ENCODE peak calls at places on chromosomes 12 and 14, in eight cellular contexts. One of them, this sample, is unnamed. For H3K27me3, the result is how much of the 10 kb centered on the place peaks cover.

GRCh38 chr14:104280085-104280901 is 141.9 kb downstream of the KIF26A start:
- DNase-seq in right lobe of liver: peak
- DNase-seq in mammary epithelial cell: no peak
- DNase-seq in HepG2: no peak
- DNase-seq in cardiac muscle cell: no peak
- DNase-seq in colonic mucosa: no peak
- DNase-seq in esophagus squamous epithelium: no peak
- DNase-seq in fibroblast of lung: no peak
- DNase-seq in this sample: peak

GRCh38 chr12:109387425-109388166 is 39.9 kb downstream of the MYO1H start:
- DNase-seq in right lobe of liver: no peak
- DNase-seq in mammary epithelial cell: peak
- DNase-seq in HepG2: peak
- DNase-seq in cardiac muscle cell: peak
- DNase-seq in colonic mucosa: no peak
- DNase-seq in esophagus squamous epithelium: no peak
- DNase-seq in fibroblast of lung: peak
- DNase-seq in this sample: no peak

GRCh38 chr14:71574976-71575375 is 357.3 kb upstream of the RGS6 start:
- DNase-seq in right lobe of liver: no peak
- DNase-seq in mammary epithelial cell: peak
- DNase-seq in HepG2: no peak
- DNase-seq in cardiac muscle cell: peak
- DNase-seq in colonic mucosa: no peak
- DNase-seq in esophagus squamous epithelium: no peak
- DNase-seq in fibroblast of lung: peak
- DNase-seq in this sample: no peak

GRCh38 chr14:100899841-100900771 is 3.4 kb downstream of the RTL1 start:
- DNase-seq in right lobe of liver: peak
- DNase-seq in mammary epithelial cell: no peak
- DNase-seq in HepG2: peak
- DNase-seq in cardiac muscle cell: peak
- DNase-seq in colonic mucosa: peak
- DNase-seq in esophagus squamous epithelium: no peak
- DNase-seq in fibroblast of lung: no peak
- DNase-seq in this sample: no peak

GRCh38 chr12:101564912-101565311 is 29.9 kb upstream of the MYBPC1 start:
- DNase-seq in right lobe of liver: no peak
- DNase-seq in mammary epithelial cell: no peak
- DNase-seq in HepG2: no peak
- DNase-seq in cardiac muscle cell: peak
- DNase-seq in colonic mucosa: no peak
- DNase-seq in esophagus squamous epithelium: no peak
- DNase-seq in fibroblast of lung: no peak
- DNase-seq in this sample: no peak

GRCh38 chr12:125092872-125093680 is 27.8 kb downstream of the AACS start:
- DNase-seq in right lobe of liver: no peak
- DNase-seq in mammary epithelial cell: peak
- DNase-seq in HepG2: peak
- DNase-seq in cardiac muscle cell: peak
- DNase-seq in colonic mucosa: peak
- DNase-seq in esophagus squamous epithelium: no peak
- DNase-seq in fibroblast of lung: peak
- DNase-seq in this sample: no peak

GRCh38 chr14:75249251-75249957 is 29.2 kb upstream of the FOS start:
- DNase-seq in right lobe of liver: no peak
- DNase-seq in mammary epithelial cell: no peak
- DNase-seq in HepG2: no peak
- DNase-seq in cardiac muscle cell: no peak
- DNase-seq in colonic mucosa: no peak
- DNase-seq in esophagus squamous epithelium: no peak
- DNase-seq in fibroblast of lung: peak
- DNase-seq in this sample: no peak

GRCh38 chr12:674272-674781 is 11.1 kb upstream of the NINJ2 start:
- DNase-seq in right lobe of liver: no peak
- DNase-seq in mammary epithelial cell: no peak
- DNase-seq in HepG2: no peak
- DNase-seq in cardiac muscle cell: no peak
- DNase-seq in colonic mucosa: no peak
- DNase-seq in esophagus squamous epithelium: no peak
- DNase-seq in fibroblast of lung: no peak
- DNase-seq in this sample: no peak

GRCh38 chr12:124764451-124764850 is 99.2 kb downstream of the SCARB1 start:
- DNase-seq in right lobe of liver: no peak
- DNase-seq in mammary epithelial cell: peak
- DNase-seq in HepG2: no peak
- DNase-seq in cardiac muscle cell: peak
- DNase-seq in colonic mucosa: peak
- DNase-seq in esophagus squamous epithelium: no peak
- DNase-seq in fibroblast of lung: peak
- DNase-seq in this sample: no peak

GRCh38 chr12:69824028-69824427 is 999 bp upstream of the MYRFL start:
- DNase-seq in right lobe of liver: no peak
- DNase-seq in mammary epithelial cell: no peak
- DNase-seq in HepG2: no peak
- DNase-seq in cardiac muscle cell: no peak
- DNase-seq in colonic mucosa: no peak
- DNase-seq in esophagus squamous epithelium: no peak
- DNase-seq in fibroblast of lung: no peak
- DNase-seq in this sample: no peak

GRCh38 chr14:101992708-101993107 is 28.3 kb downstream of the DYNC1H1 start:
- DNase-seq in right lobe of liver: no peak
- DNase-seq in mammary epithelial cell: no peak
- DNase-seq in HepG2: no peak
- DNase-seq in cardiac muscle cell: no peak
- DNase-seq in colonic mucosa: no peak
- DNase-seq in esophagus squamous epithelium: no peak
- DNase-seq in fibroblast of lung: no peak
- DNase-seq in this sample: no peak

GRCh38 chr12:124531281-124531745 is 36.1 kb downstream of the NCOR2 start:
- DNase-seq in right lobe of liver: no peak
- DNase-seq in mammary epithelial cell: no peak
- DNase-seq in HepG2: no peak
- DNase-seq in cardiac muscle cell: no peak
- DNase-seq in colonic mucosa: no peak
- DNase-seq in esophagus squamous epithelium: no peak
- DNase-seq in fibroblast of lung: no peak
- DNase-seq in this sample: no peak

GRCh38 chr12:32891956-32892355 is 4.6 kb downstream of the PKP2 start:
- DNase-seq in right lobe of liver: no peak
- DNase-seq in mammary epithelial cell: peak
- DNase-seq in HepG2: peak
- DNase-seq in cardiac muscle cell: peak
- DNase-seq in colonic mucosa: no peak
- DNase-seq in esophagus squamous epithelium: no peak
- DNase-seq in fibroblast of lung: peak
- DNase-seq in this sample: no peak

GRCh38 chr14:51008416-51008815 is 64.1 kb upstream of the PYGL start:
- DNase-seq in right lobe of liver: no peak
- DNase-seq in mammary epithelial cell: no peak
- DNase-seq in HepG2: no peak
- DNase-seq in cardiac muscle cell: no peak
- DNase-seq in colonic mucosa: no peak
- DNase-seq in esophagus squamous epithelium: no peak
- DNase-seq in fibroblast of lung: no peak
- DNase-seq in this sample: no peak

GRCh38 chr14:51004801-51005526 is 60.7 kb upstream of the PYGL start:
- DNase-seq in right lobe of liver: no peak
- DNase-seq in mammary epithelial cell: peak
- DNase-seq in HepG2: peak
- DNase-seq in cardiac muscle cell: peak
- DNase-seq in colonic mucosa: no peak
- DNase-seq in esophagus squamous epithelium: no peak
- DNase-seq in fibroblast of lung: peak
- DNase-seq in this sample: no peak

GRCh38 chr14:51002406-51002984 is 58.2 kb upstream of the PYGL start:
- DNase-seq in right lobe of liver: no peak
- DNase-seq in mammary epithelial cell: no peak
- DNase-seq in HepG2: no peak
- DNase-seq in cardiac muscle cell: no peak
- DNase-seq in colonic mucosa: no peak
- DNase-seq in esophagus squamous epithelium: no peak
- DNase-seq in fibroblast of lung: no peak
- DNase-seq in this sample: no peak

GRCh38 chr14:51004352-51004800 is 60.1 kb upstream of the PYGL start:
- DNase-seq in right lobe of liver: peak
- DNase-seq in mammary epithelial cell: no peak
- DNase-seq in HepG2: no peak
- DNase-seq in cardiac muscle cell: no peak
- DNase-seq in colonic mucosa: no peak
- DNase-seq in esophagus squamous epithelium: no peak
- DNase-seq in fibroblast of lung: no peak
- DNase-seq in this sample: no peak

DNA sequence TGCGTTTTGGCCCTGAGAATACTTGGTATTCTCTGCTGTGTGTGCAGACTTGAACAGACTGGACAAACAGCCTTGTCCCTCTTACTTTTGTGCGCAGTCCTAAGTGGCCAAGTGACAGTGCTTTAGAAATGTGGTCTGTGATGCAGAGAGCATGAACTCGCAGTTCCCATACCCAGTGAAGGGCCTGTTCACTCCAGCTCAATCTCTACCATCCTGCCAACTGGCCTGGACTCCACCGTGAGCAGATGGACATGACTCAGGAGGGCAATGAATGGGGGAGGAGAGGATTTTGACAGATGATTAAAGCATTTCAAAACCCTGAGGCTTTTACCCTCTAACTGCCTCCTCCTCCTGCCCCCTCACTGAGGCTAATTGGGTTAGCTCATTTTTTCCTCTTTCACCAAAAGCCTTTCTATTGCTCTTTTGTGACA is 62.5 kb upstream of the PYGL start:
- DNase-seq in right lobe of liver: no peak
- DNase-seq in mammary epithelial cell: peak
- DNase-seq in HepG2: no peak
- DNase-seq in cardiac muscle cell: peak
- DNase-seq in colonic mucosa: no peak
- DNase-seq in esophagus squamous epithelium: no peak
- DNase-seq in fibroblast of lung: peak
- DNase-seq in this sample: no peak
- H3K27ac ChIP-seq in right lobe of liver: peak
- H3K27ac ChIP-seq in mammary epithelial cell: no peak
- H3K27ac ChIP-seq in HepG2: no peak
- H3K27ac ChIP-seq in cardiac muscle cell: peak
- H3K27ac ChIP-seq in colonic mucosa: no peak
- H3K27ac ChIP-seq in esophagus squamous epithelium: no peak
- H3K27ac ChIP-seq in fibroblast of lung: no peak
- H3K27ac ChIP-seq in this sample: peak

GRCh38 chr12:49955899-49956662 is 5.5 kb downstream of the AQP2 start:
- DNase-seq in right lobe of liver: no peak
- DNase-seq in mammary epithelial cell: no peak
- DNase-seq in HepG2: no peak
- DNase-seq in cardiac muscle cell: no peak
- DNase-seq in colonic mucosa: no peak
- DNase-seq in esophagus squamous epithelium: no peak
- DNase-seq in fibroblast of lung: no peak
- DNase-seq in this sample: no peak
- H3K27me3 ChIP-seq in right lobe of liver: under half
- H3K27me3 ChIP-seq in mammary epithelial cell: under half
- H3K27me3 ChIP-seq in HepG2: under half
- H3K27me3 ChIP-seq in cardiac muscle cell: half or more
- H3K27me3 ChIP-seq in colonic mucosa: under half
- H3K27me3 ChIP-seq in esophagus squamous epithelium: under half
- H3K27me3 ChIP-seq in fibroblast of lung: half or more
- H3K27me3 ChIP-seq in this sample: under half

DNA sequence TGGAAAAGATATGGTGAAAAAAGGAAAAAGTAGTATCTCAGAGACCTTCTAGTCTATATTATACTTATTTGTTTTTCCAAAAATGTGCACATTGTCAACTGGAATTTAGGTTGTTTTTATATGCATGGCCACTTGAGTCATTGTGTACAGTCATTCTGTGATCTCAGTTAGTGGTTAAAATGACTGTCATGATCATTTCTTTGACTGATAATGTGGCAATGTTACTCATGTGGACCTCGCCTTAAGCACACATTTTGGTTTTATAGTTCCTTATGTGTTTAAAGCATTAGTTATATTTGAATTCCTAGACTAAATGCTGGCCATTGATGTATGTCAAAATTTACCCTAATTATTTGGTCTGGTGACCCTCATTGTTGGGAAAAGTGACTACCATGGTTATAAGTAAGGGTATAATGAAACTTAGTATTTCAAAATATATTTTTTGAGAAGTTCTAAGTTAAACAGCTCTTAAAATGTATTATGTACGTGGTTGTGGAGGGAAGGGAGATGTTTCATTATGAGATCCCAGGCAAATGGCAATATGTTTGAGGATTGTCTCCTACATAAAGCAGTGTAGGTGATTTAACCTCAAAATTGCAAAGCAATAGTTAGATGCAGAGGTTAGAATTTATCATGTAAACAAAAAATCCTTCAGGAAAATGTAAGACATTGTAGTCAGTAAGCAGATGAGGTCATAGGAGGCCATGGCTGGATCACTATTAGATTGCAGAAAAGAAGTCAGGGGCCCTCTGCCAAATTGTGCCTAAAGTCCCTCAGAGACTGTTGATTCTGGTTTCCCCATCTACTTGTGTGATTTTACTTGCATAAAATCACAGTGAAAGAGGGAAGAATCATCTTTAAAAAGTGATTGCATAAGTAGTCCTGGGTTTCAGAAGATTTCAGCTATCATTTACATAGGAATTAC is 17.5 kb downstream of the PNMA1 start:
- DNase-seq in right lobe of liver: no peak
- DNase-seq in mammary epithelial cell: peak
- DNase-seq in HepG2: peak
- DNase-seq in cardiac muscle cell: peak
- DNase-seq in colonic mucosa: no peak
- DNase-seq in esophagus squamous epithelium: no peak
- DNase-seq in fibroblast of lung: peak
- DNase-seq in this sample: no peak
- H3K27ac ChIP-seq in right lobe of liver: no peak
- H3K27ac ChIP-seq in mammary epithelial cell: peak
- H3K27ac ChIP-seq in HepG2: no peak
- H3K27ac ChIP-seq in cardiac muscle cell: no peak
- H3K27ac ChIP-seq in colonic mucosa: peak
- H3K27ac ChIP-seq in esophagus squamous epithelium: peak
- H3K27ac ChIP-seq in fibroblast of lung: peak
- H3K27ac ChIP-seq in this sample: peak

DNA sequence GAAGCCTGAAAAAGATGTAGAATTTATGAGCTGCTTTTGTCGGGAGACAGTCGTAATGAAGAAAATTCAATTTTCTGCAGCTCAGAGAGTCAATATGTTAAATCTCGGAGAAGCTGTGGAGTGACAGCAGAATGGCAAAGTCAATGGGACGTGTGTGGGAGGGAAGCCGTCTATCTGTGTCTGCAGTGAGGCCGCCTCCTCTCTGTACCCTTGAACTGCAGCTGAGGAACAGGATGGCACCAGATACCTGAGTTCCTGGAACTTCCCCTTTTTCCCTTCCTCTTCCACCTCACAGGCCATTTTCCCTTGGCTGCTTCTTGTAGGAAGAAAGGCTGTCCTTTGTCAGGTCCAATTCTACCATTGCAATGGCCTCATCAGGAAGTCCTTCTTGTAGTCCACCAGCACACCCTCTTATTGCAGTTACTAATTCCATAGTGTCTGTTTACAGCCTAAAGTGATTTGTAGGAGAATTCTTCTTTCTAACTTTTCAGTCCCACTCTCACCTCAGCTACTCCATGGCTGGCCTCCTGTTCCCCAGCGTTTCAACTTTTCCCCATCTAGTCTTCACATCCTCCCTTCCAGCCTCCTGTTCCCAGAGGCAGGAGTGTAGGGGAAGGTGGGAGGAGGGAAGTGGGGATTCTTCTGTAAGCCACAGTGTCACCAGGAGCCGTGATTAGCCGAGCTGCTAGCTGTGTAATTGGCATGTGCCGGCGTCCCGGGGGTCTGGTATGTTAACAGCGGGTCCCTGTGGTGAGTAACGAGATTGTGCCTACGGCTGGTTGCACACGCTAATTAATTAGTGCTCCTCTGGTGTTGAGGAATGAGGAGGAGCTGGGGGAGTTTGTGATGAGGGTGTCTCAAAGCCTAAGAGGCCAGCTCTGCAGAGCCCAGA is 9.6 kb upstream of the CALCOCO1 start:
- DNase-seq in right lobe of liver: no peak
- DNase-seq in mammary epithelial cell: no peak
- DNase-seq in HepG2: no peak
- DNase-seq in cardiac muscle cell: no peak
- DNase-seq in colonic mucosa: no peak
- DNase-seq in esophagus squamous epithelium: no peak
- DNase-seq in fibroblast of lung: no peak
- DNase-seq in this sample: no peak
- H3K27me3 ChIP-seq in right lobe of liver: under half
- H3K27me3 ChIP-seq in mammary epithelial cell: under half
- H3K27me3 ChIP-seq in HepG2: under half
- H3K27me3 ChIP-seq in cardiac muscle cell: half or more
- H3K27me3 ChIP-seq in colonic mucosa: under half
- H3K27me3 ChIP-seq in esophagus squamous epithelium: under half
- H3K27me3 ChIP-seq in fibroblast of lung: half or more
- H3K27me3 ChIP-seq in this sample: under half